ENCODE peak calls at places on chromosomes 4 and X, in seven cellular contexts. One of them, this sample, is unnamed.

GRCh38 chrX:116284383-116284782 is 113.8 kb downstream of the AGTR2 start:
- DNase-seq in NCI-H2107: no peak
- DNase-seq in activated T-cell treated with anti-CD3 and anti-CD28 coated beads for 1 hour: no peak
- DNase-seq in stimulated activated CD4-positive, alpha-beta T cell treated with anti-CD3 and anti-CD28 coated beads, Interleukin-2, amount 100 ng/mL, for 24 hours: no peak
- DNase-seq in activated CD4-positive, alpha-beta T cell treated with anti-CD3 and anti-CD28 coated beads, Interleukin-2, amount 10 ng/mL, durations not matched to agents 7 days and 5 days: no peak
- DNase-seq in iPS DF 6.9: no peak
- DNase-seq in tibial artery: no peak
- DNase-seq in this sample: no peak

GRCh38 chr4:155434904-155435303 is 58.1 kb upstream of the MAP9 start:
- DNase-seq in iPS DF 6.9: no peak
- DNase-seq in activated T-cell treated with anti-CD3 and anti-CD28 coated beads for 1 hour: no peak
- DNase-seq in NCI-H2107: no peak
- DNase-seq in stimulated activated CD4-positive, alpha-beta T cell treated with anti-CD3 and anti-CD28 coated beads, Interleukin-2, amount 100 ng/mL, for 24 hours: no peak
- DNase-seq in tibial artery: no peak
- DNase-seq in activated CD4-positive, alpha-beta T cell treated with anti-CD3 and anti-CD28 coated beads, Interleukin-2, amount 10 ng/mL, durations not matched to agents 7 days and 5 days: no peak
- DNase-seq in this sample: no peak

GRCh38 chr4:85358831-85359230 is 116.1 kb upstream of the ARHGAP24 start:
- DNase-seq in tibial artery: no peak
- DNase-seq in iPS DF 6.9: no peak
- DNase-seq in activated T-cell treated with anti-CD3 and anti-CD28 coated beads for 1 hour: no peak
- DNase-seq in activated CD4-positive, alpha-beta T cell treated with anti-CD3 and anti-CD28 coated beads, Interleukin-2, amount 10 ng/mL, durations not matched to agents 7 days and 5 days: no peak
- DNase-seq in NCI-H2107: no peak
- DNase-seq in stimulated activated CD4-positive, alpha-beta T cell treated with anti-CD3 and anti-CD28 coated beads, Interleukin-2, amount 100 ng/mL, for 24 hours: no peak
- DNase-seq in this sample: no peak

GRCh38 chr4:139819082-139819481 is 153.5 kb downstream of the MGST2 start:
- DNase-seq in NCI-H2107: peak
- DNase-seq in stimulated activated CD4-positive, alpha-beta T cell treated with anti-CD3 and anti-CD28 coated beads, Interleukin-2, amount 100 ng/mL, for 24 hours: no peak
- DNase-seq in iPS DF 6.9: no peak
- DNase-seq in tibial artery: no peak
- DNase-seq in activated CD4-positive, alpha-beta T cell treated with anti-CD3 and anti-CD28 coated beads, Interleukin-2, amount 10 ng/mL, durations not matched to agents 7 days and 5 days: no peak
- DNase-seq in activated T-cell treated with anti-CD3 and anti-CD28 coated beads for 1 hour: no peak
- DNase-seq in this sample: no peak

GRCh38 chr4:177190995-177191568 is 118.6 kb upstream of the NEIL3 start:
- DNase-seq in tibial artery: no peak
- DNase-seq in iPS DF 6.9: no peak
- DNase-seq in activated T-cell treated with anti-CD3 and anti-CD28 coated beads for 1 hour: no peak
- DNase-seq in NCI-H2107: no peak
- DNase-seq in activated CD4-positive, alpha-beta T cell treated with anti-CD3 and anti-CD28 coated beads, Interleukin-2, amount 10 ng/mL, durations not matched to agents 7 days and 5 days: no peak
- DNase-seq in stimulated activated CD4-positive, alpha-beta T cell treated with anti-CD3 and anti-CD28 coated beads, Interleukin-2, amount 100 ng/mL, for 24 hours: no peak
- DNase-seq in this sample: no peak

GRCh38 chr4:83129258-83129657 is 14.7 kb upstream of the PLAC8 start:
- DNase-seq in activated T-cell treated with anti-CD3 and anti-CD28 coated beads for 1 hour: no peak
- DNase-seq in stimulated activated CD4-positive, alpha-beta T cell treated with anti-CD3 and anti-CD28 coated beads, Interleukin-2, amount 100 ng/mL, for 24 hours: no peak
- DNase-seq in activated CD4-positive, alpha-beta T cell treated with anti-CD3 and anti-CD28 coated beads, Interleukin-2, amount 10 ng/mL, durations not matched to agents 7 days and 5 days: no peak
- DNase-seq in tibial artery: no peak
- DNase-seq in NCI-H2107: no peak
- DNase-seq in iPS DF 6.9: no peak
- DNase-seq in this sample: no peak

GRCh38 chr4:156322592-156322991 is 368.9 kb upstream of the CTSO start:
- DNase-seq in activated T-cell treated with anti-CD3 and anti-CD28 coated beads for 1 hour: no peak
- DNase-seq in stimulated activated CD4-positive, alpha-beta T cell treated with anti-CD3 and anti-CD28 coated beads, Interleukin-2, amount 100 ng/mL, for 24 hours: no peak
- DNase-seq in tibial artery: no peak
- DNase-seq in activated CD4-positive, alpha-beta T cell treated with anti-CD3 and anti-CD28 coated beads, Interleukin-2, amount 10 ng/mL, durations not matched to agents 7 days and 5 days: no peak
- DNase-seq in NCI-H2107: no peak
- DNase-seq in iPS DF 6.9: no peak
- DNase-seq in this sample: no peak

GRCh38 chrX:49111846-49112245 is 11.7 kb downstream of the GPKOW start:
- DNase-seq in stimulated activated CD4-positive, alpha-beta T cell treated with anti-CD3 and anti-CD28 coated beads, Interleukin-2, amount 100 ng/mL, for 24 hours: no peak
- DNase-seq in activated CD4-positive, alpha-beta T cell treated with anti-CD3 and anti-CD28 coated beads, Interleukin-2, amount 10 ng/mL, durations not matched to agents 7 days and 5 days: no peak
- DNase-seq in iPS DF 6.9: no peak
- DNase-seq in NCI-H2107: no peak
- DNase-seq in tibial artery: no peak
- DNase-seq in activated T-cell treated with anti-CD3 and anti-CD28 coated beads for 1 hour: no peak
- DNase-seq in this sample: no peak

GRCh38 chr4:88605744-88606143 is 13.5 kb downstream of the HERC3 start:
- DNase-seq in activated T-cell treated with anti-CD3 and anti-CD28 coated beads for 1 hour: no peak
- DNase-seq in stimulated activated CD4-positive, alpha-beta T cell treated with anti-CD3 and anti-CD28 coated beads, Interleukin-2, amount 100 ng/mL, for 24 hours: no peak
- DNase-seq in iPS DF 6.9: no peak
- DNase-seq in tibial artery: no peak
- DNase-seq in activated CD4-positive, alpha-beta T cell treated with anti-CD3 and anti-CD28 coated beads, Interleukin-2, amount 10 ng/mL, durations not matched to agents 7 days and 5 days: peak
- DNase-seq in NCI-H2107: no peak
- DNase-seq in this sample: no peak

GRCh38 chr4:168486961-168487820 is 6.9 kb upstream of the DDX60L start:
- DNase-seq in activated T-cell treated with anti-CD3 and anti-CD28 coated beads for 1 hour: no peak
- DNase-seq in NCI-H2107: no peak
- DNase-seq in stimulated activated CD4-positive, alpha-beta T cell treated with anti-CD3 and anti-CD28 coated beads, Interleukin-2, amount 100 ng/mL, for 24 hours: no peak
- DNase-seq in tibial artery: no peak
- DNase-seq in iPS DF 6.9: no peak
- DNase-seq in activated CD4-positive, alpha-beta T cell treated with anti-CD3 and anti-CD28 coated beads, Interleukin-2, amount 10 ng/mL, durations not matched to agents 7 days and 5 days: no peak
- DNase-seq in this sample: no peak

GRCh38 chr4:187922274-187922673 is 73.3 kb upstream of the ZFP42 start:
- DNase-seq in iPS DF 6.9: no peak
- DNase-seq in activated CD4-positive, alpha-beta T cell treated with anti-CD3 and anti-CD28 coated beads, Interleukin-2, amount 10 ng/mL, durations not matched to agents 7 days and 5 days: no peak
- DNase-seq in tibial artery: no peak
- DNase-seq in stimulated activated CD4-positive, alpha-beta T cell treated with anti-CD3 and anti-CD28 coated beads, Interleukin-2, amount 100 ng/mL, for 24 hours: no peak
- DNase-seq in activated T-cell treated with anti-CD3 and anti-CD28 coated beads for 1 hour: no peak
- DNase-seq in NCI-H2107: no peak
- DNase-seq in this sample: no peak

GRCh38 chr4:153204247-153205027 is at the start of gene TRIM2:
- DNase-seq in tibial artery: peak
- DNase-seq in iPS DF 6.9: no peak
- DNase-seq in NCI-H2107: peak
- DNase-seq in activated CD4-positive, alpha-beta T cell treated with anti-CD3 and anti-CD28 coated beads, Interleukin-2, amount 10 ng/mL, durations not matched to agents 7 days and 5 days: no peak
- DNase-seq in stimulated activated CD4-positive, alpha-beta T cell treated with anti-CD3 and anti-CD28 coated beads, Interleukin-2, amount 100 ng/mL, for 24 hours: no peak
- DNase-seq in activated T-cell treated with anti-CD3 and anti-CD28 coated beads for 1 hour: no peak
- DNase-seq in this sample: peak

GRCh38 chrX:21972721-21973120 is 32.2 kb downstream of the SMS start:
- DNase-seq in iPS DF 6.9: no peak
- DNase-seq in activated T-cell treated with anti-CD3 and anti-CD28 coated beads for 1 hour: peak
- DNase-seq in activated CD4-positive, alpha-beta T cell treated with anti-CD3 and anti-CD28 coated beads, Interleukin-2, amount 10 ng/mL, durations not matched to agents 7 days and 5 days: peak
- DNase-seq in stimulated activated CD4-positive, alpha-beta T cell treated with anti-CD3 and anti-CD28 coated beads, Interleukin-2, amount 100 ng/mL, for 24 hours: peak
- DNase-seq in NCI-H2107: no peak
- DNase-seq in tibial artery: no peak
- DNase-seq in this sample: no peak

GRCh38 chr4:76589402-76589801 is 154.4 kb downstream of the SHROOM3 start:
- DNase-seq in stimulated activated CD4-positive, alpha-beta T cell treated with anti-CD3 and anti-CD28 coated beads, Interleukin-2, amount 100 ng/mL, for 24 hours: no peak
- DNase-seq in activated CD4-positive, alpha-beta T cell treated with anti-CD3 and anti-CD28 coated beads, Interleukin-2, amount 10 ng/mL, durations not matched to agents 7 days and 5 days: no peak
- DNase-seq in iPS DF 6.9: no peak
- DNase-seq in tibial artery: no peak
- DNase-seq in activated T-cell treated with anti-CD3 and anti-CD28 coated beads for 1 hour: no peak
- DNase-seq in NCI-H2107: no peak
- DNase-seq in this sample: peak

GRCh38 chrX:37380920-37381319 is 31.8 kb downstream of the PRRG1 start:
- DNase-seq in NCI-H2107: no peak
- DNase-seq in stimulated activated CD4-positive, alpha-beta T cell treated with anti-CD3 and anti-CD28 coated beads, Interleukin-2, amount 100 ng/mL, for 24 hours: no peak
- DNase-seq in activated CD4-positive, alpha-beta T cell treated with anti-CD3 and anti-CD28 coated beads, Interleukin-2, amount 10 ng/mL, durations not matched to agents 7 days and 5 days: no peak
- DNase-seq in iPS DF 6.9: no peak
- DNase-seq in activated T-cell treated with anti-CD3 and anti-CD28 coated beads for 1 hour: no peak
- DNase-seq in tibial artery: no peak
- DNase-seq in this sample: no peak

GRCh38 chrX:30957753-30958152 is 68.7 kb upstream of the TAB3 start:
- DNase-seq in stimulated activated CD4-positive, alpha-beta T cell treated with anti-CD3 and anti-CD28 coated beads, Interleukin-2, amount 100 ng/mL, for 24 hours: no peak
- DNase-seq in activated T-cell treated with anti-CD3 and anti-CD28 coated beads for 1 hour: no peak
- DNase-seq in NCI-H2107: no peak
- DNase-seq in activated CD4-positive, alpha-beta T cell treated with anti-CD3 and anti-CD28 coated beads, Interleukin-2, amount 10 ng/mL, durations not matched to agents 7 days and 5 days: no peak
- DNase-seq in tibial artery: no peak
- DNase-seq in iPS DF 6.9: no peak
- DNase-seq in this sample: no peak

GRCh38 chr4:185203380-185204237 is at the start of gene CFAP97:
- DNase-seq in stimulated activated CD4-positive, alpha-beta T cell treated with anti-CD3 and anti-CD28 coated beads, Interleukin-2, amount 100 ng/mL, for 24 hours: peak
- DNase-seq in activated T-cell treated with anti-CD3 and anti-CD28 coated beads for 1 hour: peak
- DNase-seq in tibial artery: peak
- DNase-seq in NCI-H2107: peak
- DNase-seq in activated CD4-positive, alpha-beta T cell treated with anti-CD3 and anti-CD28 coated beads, Interleukin-2, amount 10 ng/mL, durations not matched to agents 7 days and 5 days: peak
- DNase-seq in iPS DF 6.9: no peak
- DNase-seq in this sample: peak

GRCh38 chrX:17375361-17375630 is 296 bp downstream of the NHS start:
- DNase-seq in stimulated activated CD4-positive, alpha-beta T cell treated with anti-CD3 and anti-CD28 coated beads, Interleukin-2, amount 100 ng/mL, for 24 hours: no peak
- DNase-seq in NCI-H2107: no peak
- DNase-seq in activated CD4-positive, alpha-beta T cell treated with anti-CD3 and anti-CD28 coated beads, Interleukin-2, amount 10 ng/mL, durations not matched to agents 7 days and 5 days: no peak
- DNase-seq in iPS DF 6.9: no peak
- DNase-seq in activated T-cell treated with anti-CD3 and anti-CD28 coated beads for 1 hour: no peak
- DNase-seq in tibial artery: peak
- DNase-seq in this sample: no peak

GRCh38 chr4:135485371-135485770 is 1283.8 kb upstream of the PABPC4L start:
- DNase-seq in stimulated activated CD4-positive, alpha-beta T cell treated with anti-CD3 and anti-CD28 coated beads, Interleukin-2, amount 100 ng/mL, for 24 hours: no peak
- DNase-seq in activated T-cell treated with anti-CD3 and anti-CD28 coated beads for 1 hour: no peak
- DNase-seq in tibial artery: no peak
- DNase-seq in NCI-H2107: no peak
- DNase-seq in iPS DF 6.9: no peak
- DNase-seq in activated CD4-positive, alpha-beta T cell treated with anti-CD3 and anti-CD28 coated beads, Interleukin-2, amount 10 ng/mL, durations not matched to agents 7 days and 5 days: no peak
- DNase-seq in this sample: no peak

GRCh38 chrX:84729809-84730208 is 227.6 kb upstream of the HDX start:
- DNase-seq in NCI-H2107: peak
- DNase-seq in tibial artery: peak
- DNase-seq in stimulated activated CD4-positive, alpha-beta T cell treated with anti-CD3 and anti-CD28 coated beads, Interleukin-2, amount 100 ng/mL, for 24 hours: no peak
- DNase-seq in iPS DF 6.9: no peak
- DNase-seq in activated T-cell treated with anti-CD3 and anti-CD28 coated beads for 1 hour: no peak
- DNase-seq in activated CD4-positive, alpha-beta T cell treated with anti-CD3 and anti-CD28 coated beads, Interleukin-2, amount 10 ng/mL, durations not matched to agents 7 days and 5 days: peak
- DNase-seq in this sample: peak

GRCh38 chrX:109519001-109519400 is 17.6 kb upstream of the NXT2 start:
- DNase-seq in tibial artery: no peak
- DNase-seq in activated CD4-positive, alpha-beta T cell treated with anti-CD3 and anti-CD28 coated beads, Interleukin-2, amount 10 ng/mL, durations not matched to agents 7 days and 5 days: no peak
- DNase-seq in activated T-cell treated with anti-CD3 and anti-CD28 coated beads for 1 hour: no peak
- DNase-seq in NCI-H2107: no peak
- DNase-seq in iPS DF 6.9: no peak
- DNase-seq in stimulated activated CD4-positive, alpha-beta T cell treated with anti-CD3 and anti-CD28 coated beads, Interleukin-2, amount 100 ng/mL, for 24 hours: no peak
- DNase-seq in this sample: no peak

GRCh38 chrX:39757971-39758370 is 339.8 kb downstream of the BCOR start:
- DNase-seq in tibial artery: no peak
- DNase-seq in activated T-cell treated with anti-CD3 and anti-CD28 coated beads for 1 hour: no peak
- DNase-seq in NCI-H2107: no peak
- DNase-seq in stimulated activated CD4-positive, alpha-beta T cell treated with anti-CD3 and anti-CD28 coated beads, Interleukin-2, amount 100 ng/mL, for 24 hours: no peak
- DNase-seq in iPS DF 6.9: no peak
- DNase-seq in activated CD4-positive, alpha-beta T cell treated with anti-CD3 and anti-CD28 coated beads, Interleukin-2, amount 10 ng/mL, durations not matched to agents 7 days and 5 days: no peak
- DNase-seq in this sample: peak

GRCh38 chrX:84362184-84362838 is 139.9 kb downstream of the HDX start:
- DNase-seq in tibial artery: no peak
- DNase-seq in activated T-cell treated with anti-CD3 and anti-CD28 coated beads for 1 hour: no peak
- DNase-seq in iPS DF 6.9: no peak
- DNase-seq in stimulated activated CD4-positive, alpha-beta T cell treated with anti-CD3 and anti-CD28 coated beads, Interleukin-2, amount 100 ng/mL, for 24 hours: no peak
- DNase-seq in activated CD4-positive, alpha-beta T cell treated with anti-CD3 and anti-CD28 coated beads, Interleukin-2, amount 10 ng/mL, durations not matched to agents 7 days and 5 days: no peak
- DNase-seq in NCI-H2107: no peak
- DNase-seq in this sample: no peak

GRCh38 chr4:66911898-66912297 is 633.4 kb downstream of the CENPC start:
- DNase-seq in iPS DF 6.9: no peak
- DNase-seq in stimulated activated CD4-positive, alpha-beta T cell treated with anti-CD3 and anti-CD28 coated beads, Interleukin-2, amount 100 ng/mL, for 24 hours: no peak
- DNase-seq in activated CD4-positive, alpha-beta T cell treated with anti-CD3 and anti-CD28 coated beads, Interleukin-2, amount 10 ng/mL, durations not matched to agents 7 days and 5 days: no peak
- DNase-seq in tibial artery: no peak
- DNase-seq in NCI-H2107: no peak
- DNase-seq in activated T-cell treated with anti-CD3 and anti-CD28 coated beads for 1 hour: no peak
- DNase-seq in this sample: no peak

GRCh38 chr4:54231419-54232150 is 2.5 kb downstream of the PDGFRA start:
- DNase-seq in activated CD4-positive, alpha-beta T cell treated with anti-CD3 and anti-CD28 coated beads, Interleukin-2, amount 10 ng/mL, durations not matched to agents 7 days and 5 days: no peak
- DNase-seq in stimulated activated CD4-positive, alpha-beta T cell treated with anti-CD3 and anti-CD28 coated beads, Interleukin-2, amount 100 ng/mL, for 24 hours: peak
- DNase-seq in activated T-cell treated with anti-CD3 and anti-CD28 coated beads for 1 hour: no peak
- DNase-seq in NCI-H2107: no peak
- DNase-seq in tibial artery: peak
- DNase-seq in iPS DF 6.9: no peak
- DNase-seq in this sample: peak

GRCh38 chr4:176433983-176434382 is 114.2 kb downstream of the SPCS3 start:
- DNase-seq in activated T-cell treated with anti-CD3 and anti-CD28 coated beads for 1 hour: no peak
- DNase-seq in tibial artery: no peak
- DNase-seq in stimulated activated CD4-positive, alpha-beta T cell treated with anti-CD3 and anti-CD28 coated beads, Interleukin-2, amount 100 ng/mL, for 24 hours: no peak
- DNase-seq in NCI-H2107: no peak
- DNase-seq in iPS DF 6.9: no peak
- DNase-seq in activated CD4-positive, alpha-beta T cell treated with anti-CD3 and anti-CD28 coated beads, Interleukin-2, amount 10 ng/mL, durations not matched to agents 7 days and 5 days: no peak
- DNase-seq in this sample: no peak

GRCh38 chr4:1336079-1336478 is 10.9 kb upstream of the UVSSA start:
- DNase-seq in stimulated activated CD4-positive, alpha-beta T cell treated with anti-CD3 and anti-CD28 coated beads, Interleukin-2, amount 100 ng/mL, for 24 hours: no peak
- DNase-seq in activated CD4-positive, alpha-beta T cell treated with anti-CD3 and anti-CD28 coated beads, Interleukin-2, amount 10 ng/mL, durations not matched to agents 7 days and 5 days: no peak
- DNase-seq in NCI-H2107: no peak
- DNase-seq in tibial artery: no peak
- DNase-seq in activated T-cell treated with anti-CD3 and anti-CD28 coated beads for 1 hour: no peak
- DNase-seq in iPS DF 6.9: no peak
- DNase-seq in this sample: no peak

This sample was measured in neural progenitor cell.